ENCODE peak calls at places on chromosomes 16 and 17, in ten cellular contexts. B, P, H, G, Q, I, A, E, C and U are unnamed samples.

GRCh38 chr17:52465407-52465806 is 306.9 kb upstream of the CA10 start:
- DNase-seq in B (no peak), P (no peak), H (no peak), G (no peak), Q (no peak), I (no peak), A (no peak), E (no peak), C (no peak), U (no peak)

GRCh38 chr16:69613283-69614154 is 47.8 kb downstream of the NFAT5 start:
- DNase-seq in B (no peak), P (no peak), H (peak), G (no peak), Q (peak), I (no peak), A (no peak), E (no peak), C (no peak), U (no peak)

GRCh38 chr16:27259710-27260109 is 8.9 kb downstream of the NSMCE1 start:
- DNase-seq in B (no peak), P (no peak), H (no peak), G (no peak), Q (no peak), I (no peak), A (peak), E (no peak), C (no peak), U (no peak)

GRCh38 chr16:59907671-59908070 is 1173.6 kb upstream of the GOT2 start:
- DNase-seq in B (no peak), P (no peak), H (no peak), G (peak), Q (no peak), I (peak), A (peak), E (no peak), C (no peak), U (no peak)

GRCh38 chr16:19410435-19411153 is 7.1 kb upstream of the TMC5 start:
- DNase-seq in B (no peak), P (peak), H (no peak), G (peak), Q (no peak), I (peak), A (peak), E (no peak), C (peak), U (no peak)

GRCh38 chr17:69175812-69176517 is 34.3 kb upstream of the ABCA6 start:
- DNase-seq in B (no peak), P (no peak), H (peak), G (no peak), Q (peak), I (no peak), A (no peak), E (peak), C (no peak), U (peak)

GRCh38 chr17:79664925-79665738 is 54.3 kb upstream of the RBFOX3 start:
- DNase-seq in B (peak), P (peak), H (peak), G (peak), Q (no peak), I (peak), A (peak), E (no peak), C (peak), U (no peak)

GRCh38 chr16:75025766-75026165 is 26.9 kb downstream of the ZNRF1 start:
- DNase-seq in B (no peak), P (no peak), H (no peak), G (no peak), Q (peak), I (no peak), A (no peak), E (no peak), C (no peak), U (no peak)

GRCh38 chr16:57178793-57179212 is 7.0 kb downstream of the PSME3IP1 start:
- DNase-seq in B (no peak), P (no peak), H (no peak), G (peak), Q (peak), I (peak), A (peak), E (no peak), C (peak), U (no peak)

GRCh38 chr16:57106767-57107166 is 14.4 kb downstream of the CPNE2 start:
- DNase-seq in B (peak), P (no peak), H (no peak), G (no peak), Q (no peak), I (no peak), A (no peak), E (no peak), C (no peak), U (no peak)

GRCh38 chr16:48013476-48013875 is 142.3 kb downstream of the ABCC12 start:
- DNase-seq in B (no peak), P (no peak), H (peak), G (no peak), Q (no peak), I (no peak), A (no peak), E (no peak), C (no peak), U (no peak)

GRCh38 chr17:70310251-70310672 is 140.9 kb downstream of the KCNJ2 start:
- DNase-seq in B (no peak), P (no peak), H (peak), G (no peak), Q (no peak), I (no peak), A (no peak), E (no peak), C (no peak), U (no peak)

GRCh38 chr16:29663020-29663828 is at the start of gene SPN:
- DNase-seq in B (no peak), P (peak), H (no peak), G (peak), Q (no peak), I (peak), A (no peak), E (no peak), C (peak), U (no peak)

GRCh38 chr16:53805113-53805512 is 101.2 kb downstream of the FTO start:
- DNase-seq in B (no peak), P (no peak), H (no peak), G (no peak), Q (no peak), I (no peak), A (no peak), E (no peak), C (no peak), U (no peak)

GRCh38 chr17:42675348-42675983 is 1.3 kb downstream of the PLEKHH3 start:
- DNase-seq in B (no peak), P (no peak), H (no peak), G (peak), Q (no peak), I (peak), A (no peak), E (no peak), C (no peak), U (no peak)

GRCh38 chr17:81483085-81483861 is 29.3 kb downstream of the ACTG1 start:
- DNase-seq in B (no peak), P (no peak), H (peak), G (peak), Q (no peak), I (no peak), A (peak), E (no peak), C (peak), U (no peak)

GRCh38 chr16:9197957-9198661 is 106.7 kb downstream of the HAPSTR1 start:
- DNase-seq in B (no peak), P (no peak), H (no peak), G (no peak), Q (no peak), I (no peak), A (no peak), E (no peak), C (no peak), U (no peak)

GRCh38 chr17:8003594-8004181 is 1.3 kb downstream of the GUCY2D start:
- DNase-seq in B (no peak), P (no peak), H (no peak), G (peak), Q (no peak), I (peak), A (peak), E (no peak), C (peak), U (no peak)

GRCh38 chr16:89264800-89265550 is 47.5 kb downstream of the ZNF778 start:
- DNase-seq in B (no peak), P (no peak), H (no peak), G (peak), Q (no peak), I (no peak), A (no peak), E (no peak), C (no peak), U (no peak)

GRCh38 chr17:46870116-46870803 is 18.9 kb downstream of the WNT9B start:
- DNase-seq in B (no peak), P (no peak), H (no peak), G (no peak), Q (no peak), I (no peak), A (no peak), E (no peak), C (no peak), U (no peak)

GRCh38 chr16:87723224-87723619 is 42.6 kb downstream of the KLHDC4 start:
- DNase-seq in B (peak), P (no peak), H (peak), G (no peak), Q (peak), I (no peak), A (no peak), E (peak), C (no peak), U (peak)

GRCh38 chr16:89410794-89411309 is 79.5 kb downstream of the ANKRD11 start:
- DNase-seq in B (peak), P (peak), H (peak), G (no peak), Q (peak), I (no peak), A (no peak), E (peak), C (no peak), U (peak)

GRCh38 chr17:35448214-35448898 is at the start of gene SLFN13:
- DNase-seq in B (peak), P (peak), H (peak), G (peak), Q (peak), I (peak), A (peak), E (no peak), C (peak), U (no peak)

GRCh38 chr17:11737290-11737679 is 139.0 kb downstream of the DNAH9 start:
- DNase-seq in B (no peak), P (no peak), H (no peak), G (no peak), Q (no peak), I (no peak), A (no peak), E (no peak), C (no peak), U (no peak)

GRCh38 chr17:40399185-40399584 is 18.5 kb downstream of the TOP2A start:
- DNase-seq in B (no peak), P (no peak), H (peak), G (peak), Q (peak), I (peak), A (peak), E (peak), C (no peak), U (peak)

GRCh38 chr16:85641776-85642176 is 28.7 kb downstream of the GSE1 start:
- DNase-seq in B (peak), P (no peak), H (no peak), G (no peak), Q (no peak), I (no peak), A (no peak), E (no peak), C (no peak), U (no peak)

GRCh38 chr17:68570531-68570930 is 30.6 kb downstream of the FAM20A start:
- DNase-seq in B (no peak), P (no peak), H (peak), G (no peak), Q (no peak), I (no peak), A (no peak), E (no peak), C (no peak), U (no peak)

GRCh38 chr16:1707193-1707790 is 1.3 kb downstream of the MAPK8IP3 start:
- DNase-seq in B (peak), P (no peak), H (peak), G (peak), Q (peak), I (peak), A (peak), E (no peak), C (peak), U (no peak)

GRCh38 chr17:13776027-13776551 is 174.4 kb upstream of the HS3ST3A1 start:
- DNase-seq in B (no peak), P (no peak), H (no peak), G (no peak), Q (no peak), I (no peak), A (no peak), E (no peak), C (no peak), U (no peak)

GRCh38 chr16:31875112-31875803 is 1.7 kb downstream of the ZNF267 start:
- DNase-seq in B (no peak), P (no peak), H (peak), G (no peak), Q (peak), I (no peak), A (no peak), E (no peak), C (no peak), U (no peak)

GRCh38 chr16:27483624-27484023 is 66.1 kb downstream of the GTF3C1 start:
- DNase-seq in B (no peak), P (no peak), H (no peak), G (no peak), Q (no peak), I (no peak), A (no peak), E (no peak), C (no peak), U (no peak)

GRCh38 chr16:26666486-26666885 is 400.2 kb upstream of the C16orf82 start:
- DNase-seq in B (no peak), P (no peak), H (no peak), G (no peak), Q (no peak), I (no peak), A (no peak), E (no peak), C (no peak), U (no peak)

GRCh38 chr17:74430385-74430705 is 1.5 kb upstream of the GPRC5C start:
- DNase-seq in B (no peak), P (no peak), H (no peak), G (no peak), Q (no peak), I (no peak), A (no peak), E (no peak), C (no peak), U (no peak)
- H3K4me3 ChIP-seq in B (no peak), P (peak), H (peak), G (peak), Q (no peak), I (peak), A (peak), E (no peak), C (peak), U (no peak)

GRCh38 chr17:76270770-76271668 is 5.9 kb downstream of the UBALD2 start:
- DNase-seq in B (no peak), P (no peak), H (no peak), G (peak), Q (no peak), I (no peak), A (no peak), E (no peak), C (no peak), U (no peak)

GRCh38 chr17:76271669-76272540 is 6.8 kb downstream of the UBALD2 start:
- DNase-seq in B (no peak), P (peak), H (peak), G (peak), Q (no peak), I (peak), A (no peak), E (no peak), C (peak), U (no peak)

GRCh38 chr17:76268015-76268749 is 3.0 kb downstream of the UBALD2 start:
- DNase-seq in B (peak), P (peak), H (peak), G (peak), Q (peak), I (peak), A (no peak), E (no peak), C (no peak), U (no peak)

GRCh38 chr17:76268991-76269981 is 4.1 kb downstream of the UBALD2 start:
- DNase-seq in B (no peak), P (no peak), H (no peak), G (peak), Q (no peak), I (peak), A (no peak), E (no peak), C (no peak), U (no peak)

GRCh38 chr17:76270127-76270592 is 5.0 kb downstream of the UBALD2 start:
- DNase-seq in B (no peak), P (no peak), H (no peak), G (peak), Q (no peak), I (no peak), A (no peak), E (no peak), C (no peak), U (no peak)
- H3K4me3 ChIP-seq in B (no peak), P (no peak), H (no peak), G (no peak), Q (no peak), I (no peak), A (no peak), E (no peak), C (no peak), U (no peak)

DNA sequence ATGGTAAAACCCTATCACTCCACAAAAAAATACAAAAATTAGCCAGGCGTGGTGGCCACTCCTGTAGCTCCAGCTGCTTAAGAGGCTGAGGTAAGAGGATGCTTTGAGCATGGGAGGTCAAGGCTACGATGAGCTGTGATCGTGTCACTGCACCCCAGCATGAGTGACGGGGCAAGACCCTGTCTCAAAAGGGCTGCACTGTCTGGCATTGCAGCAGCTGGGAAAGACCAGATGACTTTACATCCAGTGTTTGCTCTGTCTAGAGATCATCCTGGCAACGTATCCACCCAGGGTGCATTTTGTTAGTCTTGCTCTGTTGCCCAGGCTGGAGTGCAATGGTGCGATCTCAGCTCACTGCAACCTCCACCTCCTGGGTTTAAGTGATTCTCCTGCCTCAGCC is 52.0 kb downstream of the MRM3 start:
- DNase-seq in B (no peak), P (no peak), H (no peak), G (no peak), Q (no peak), I (no peak), A (no peak), E (no peak), C (no peak), U (no peak)
- H3K4me3 ChIP-seq in B (no peak), P (no peak), H (no peak), G (no peak), Q (no peak), I (no peak), A (no peak), E (no peak), C (no peak), U (no peak)

GRCh38 chr17:43767713-43768059 is 9.1 kb upstream of the SOST start:
- DNase-seq in B (no peak), P (no peak), H (no peak), G (no peak), Q (no peak), I (no peak), A (no peak), E (no peak), C (no peak), U (no peak)
- H3K4me3 ChIP-seq in B (no peak), P (no peak), H (no peak), G (no peak), Q (no peak), I (no peak), A (no peak), E (no peak), C (no peak), U (no peak)

GRCh38 chr16:24858219-24859041 is 12.7 kb downstream of the SLC5A11 start:
- DNase-seq in B (peak), P (peak), H (peak), G (peak), Q (peak), I (peak), A (peak), E (no peak), C (peak), U (no peak)

GRCh38 chr16:24861461-24861860 is 15.7 kb downstream of the SLC5A11 start:
- DNase-seq in B (no peak), P (no peak), H (no peak), G (no peak), Q (no peak), I (no peak), A (no peak), E (no peak), C (no peak), U (no peak)

GRCh38 chr16:24869033-24869432 is 23.3 kb downstream of the SLC5A11 start:
- DNase-seq in B (no peak), P (no peak), H (no peak), G (no peak), Q (no peak), I (no peak), A (no peak), E (no peak), C (no peak), U (no peak)

DNA sequence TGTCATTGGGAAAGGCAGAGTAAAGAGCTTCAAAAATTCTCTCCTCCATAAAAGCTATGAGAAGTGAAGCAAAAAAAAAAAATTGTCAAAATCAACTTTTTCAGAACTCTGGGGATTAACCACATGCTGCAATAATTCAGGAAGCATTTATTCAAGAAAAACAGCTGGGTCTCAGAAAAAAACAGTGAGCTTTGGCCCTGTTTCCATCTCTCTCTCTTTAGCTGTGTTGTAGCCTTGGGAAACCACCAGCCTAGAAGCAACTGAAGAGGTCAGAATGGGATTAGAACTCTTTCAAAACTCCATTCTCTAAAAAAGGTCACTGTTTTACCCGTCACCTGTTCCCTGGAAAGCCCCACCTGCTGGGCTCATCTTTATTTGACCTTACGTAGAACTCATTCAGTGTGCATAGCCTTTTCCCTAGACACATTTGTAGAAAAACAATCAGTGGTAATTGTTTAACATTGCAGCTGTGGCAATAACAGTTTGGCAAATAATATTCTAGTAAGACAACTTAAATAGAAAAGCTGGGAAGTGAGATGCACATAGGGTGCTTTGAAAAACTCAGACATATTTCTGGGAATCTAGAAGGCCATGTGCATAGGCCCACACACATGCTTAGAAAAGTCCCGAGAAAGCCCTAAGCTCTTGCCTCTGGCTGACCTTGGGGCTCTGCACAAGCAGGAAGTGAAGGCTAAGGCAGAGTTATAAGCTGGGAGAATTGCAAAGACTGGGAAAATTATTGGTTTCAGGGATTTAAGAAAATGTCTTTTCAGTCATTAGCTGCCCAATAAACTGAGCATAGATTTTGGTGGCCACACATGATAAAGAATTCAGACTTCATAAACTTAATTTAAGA is 18.0 kb downstream of the SLC5A11 start:
- DNase-seq in B (no peak), P (no peak), H (no peak), G (no peak), Q (no peak), I (no peak), A (no peak), E (no peak), C (no peak), U (no peak)
- H3K4me3 ChIP-seq in B (no peak), P (no peak), H (no peak), G (no peak), Q (no peak), I (no peak), A (no peak), E (no peak), C (no peak), U (no peak)

GRCh38 chr16:677306-678190 is 2.1 kb downstream of the RHBDL1 start:
- DNase-seq in B (no peak), P (no peak), H (no peak), G (peak), Q (no peak), I (peak), A (no peak), E (no peak), C (peak), U (no peak)
- H3K4me3 ChIP-seq in B (no peak), P (peak), H (no peak), G (no peak), Q (no peak), I (peak), A (no peak), E (no peak), C (no peak), U (no peak)